ENCODE peak calls at places on chromosomes 11 and 22, in four cellular contexts. B is fibroblast of lung, Q is stomach, P is uterus. D is an unnamed sample. For H3K9me3, the result is how much of the 10 kb centered on the place peaks cover.

GRCh38 chr22:21041937-21042336 is 3.8 kb upstream of the LRRC74B start:
- DNase-seq in Q (no peak), B (peak), P (no peak), D (no peak)

GRCh38 chr11:128187829-128188228 is 399.5 kb downstream of the ETS1 start:
- DNase-seq in Q (no peak), P (no peak), B (peak), D (no peak)

GRCh38 chr11:70680781-70681281 is 282.5 kb downstream of the CTTN start:
- DNase-seq in P (no peak), Q (no peak), B (no peak), D (no peak)

GRCh38 chr22:36077261-36077660 is 48.6 kb upstream of the RBFOX2 start:
- DNase-seq in B (no peak), P (no peak), Q (no peak), D (no peak)

GRCh38 chr11:95821640-95822039 is 31.3 kb downstream of the CEP57 start:
- DNase-seq in Q (no peak), B (peak), P (no peak), D (no peak)

GRCh38 chr22:44582016-44582415 is 84.0 kb upstream of the RTL6 start:
- DNase-seq in B (no peak), Q (no peak), P (peak), D (no peak)

GRCh38 chr11:134741453-134742227 is 329.6 kb upstream of the B3GAT1 start:
- DNase-seq in B (peak), Q (no peak), P (no peak), D (no peak)

GRCh38 chr11:8597182-8597581 is 3.2 kb upstream of the STK33 start:
- DNase-seq in Q (no peak), P (no peak), B (peak), D (no peak)

GRCh38 chr11:62805991-62806441 is 776 bp upstream of the NXF1 start:
- DNase-seq in Q (no peak), B (no peak), P (no peak), D (no peak)

GRCh38 chr11:119892311-119892808 is 163.4 kb upstream of the NECTIN1 start:
- DNase-seq in Q (no peak), B (no peak), P (no peak), D (no peak)

GRCh38 chr11:71198141-71198822 is 54.1 kb downstream of the SHANK2 start:
- DNase-seq in Q (no peak), B (no peak), P (no peak), D (no peak)

GRCh38 chr11:133515075-133515474 is 17.2 kb downstream of the OPCML start:
- DNase-seq in B (no peak), Q (no peak), P (no peak), D (no peak)

GRCh38 chr11:121318848-121319834 is 26.6 kb downstream of the SC5D start:
- DNase-seq in Q (no peak), B (peak), P (no peak), D (peak)

GRCh38 chr11:63991558-63991957 is 5.3 kb downstream of the OTUB1 start:
- DNase-seq in B (no peak), P (no peak), Q (no peak), D (no peak)

GRCh38 chr11:47302853-47303252 is 32.9 kb downstream of the MADD start:
- DNase-seq in P (no peak), B (no peak), Q (no peak), D (no peak)

GRCh38 chr22:49765091-49765771 is 62.4 kb downstream of the BRD1 start:
- DNase-seq in Q (peak), P (no peak), B (no peak), D (no peak)

GRCh38 chr22:23381661-23382427 is 198.2 kb downstream of the IGLL1 start:
- DNase-seq in Q (no peak), B (no peak), P (no peak), D (no peak)

GRCh38 chr11:68560216-68560615 is 99.7 kb downstream of the PPP6R3 start:
- DNase-seq in P (no peak), B (no peak), Q (no peak), D (no peak)

GRCh38 chr11:84381666-84382065 is 1095.5 kb upstream of the CCDC90B start:
- DNase-seq in P (no peak), B (no peak), Q (no peak), D (no peak)

GRCh38 chr22:26888887-26889286 is 231.5 kb downstream of the MIAT start:
- DNase-seq in B (no peak), Q (no peak), P (no peak), D (no peak)

GRCh38 chr11:113562981-113563461 is 87.8 kb upstream of the DRD2 start:
- DNase-seq in Q (no peak), B (no peak), P (no peak), D (no peak)

GRCh38 chr22:17369553-17370035 is 334 bp downstream of the CECR2 start:
- DNase-seq in P (no peak), B (peak), Q (no peak), D (peak)

GRCh38 chr11:88886796-88887195 is 179.0 kb downstream of the GRM5 start:
- DNase-seq in Q (no peak), P (no peak), B (peak), D (no peak)

GRCh38 chr11:101446726-101447125 is 137.1 kb downstream of the TRPC6 start:
- DNase-seq in B (no peak), Q (no peak), P (no peak), D (no peak)

GRCh38 chr11:102196816-102197215 is 86.6 kb downstream of the YAP1 start:
- DNase-seq in B (peak), Q (no peak), P (no peak), D (no peak)

GRCh38 chr22:30023099-30023498 is 57.2 kb upstream of the HORMAD2 start:
- DNase-seq in Q (no peak), B (no peak), P (no peak), D (no peak)

GRCh38 chr11:72751293-72752087 is 718 bp downstream of the ARAP1 start:
- DNase-seq in B (no peak), P (no peak), Q (no peak), D (no peak)

GRCh38 chr11:102551188-102551781 is 20.7 kb upstream of the MMP7 start:
- DNase-seq in B (no peak), P (no peak), Q (no peak), D (no peak)

GRCh38 chr11:86818466-86819282 is 18.3 kb downstream of the PRSS23 start:
- DNase-seq in Q (no peak), B (peak), P (no peak), D (no peak)

GRCh38 chr11:76073716-76074115 is 132.6 kb downstream of the WNT11 start:
- DNase-seq in Q (no peak), P (no peak), B (peak), D (no peak)

GRCh38 chr11:820655-821512 is 2.2 kb downstream of the PNPLA2 start:
- DNase-seq in Q (peak), P (no peak), B (peak), D (peak)

GRCh38 chr11:108933630-108934029 is 268.8 kb downstream of the DDX10 start:
- DNase-seq in B (no peak), P (no peak), Q (no peak), D (no peak)
- H3K9me3 ChIP-seq in B (under half), P (under half), Q (under half), D (under half)

GRCh38 chr11:66624450-66624849 is 8.0 kb downstream of the RBM14 start:
- DNase-seq in B (no peak), Q (no peak), P (no peak), D (no peak)

GRCh38 chr11:66617148-66617814 is 851 bp downstream of the RBM14 start:
- DNase-seq in P (no peak), B (no peak), Q (no peak), D (peak)

GRCh38 chr11:66616379-66617147 is at the start of gene RBM14:
- DNase-seq in B (peak), P (peak), Q (peak), D (peak)

GRCh38 chr11:66614073-66614472 is 2.4 kb upstream of the RBM14 start:
- DNase-seq in Q (no peak), B (no peak), P (no peak), D (no peak)

DNA sequence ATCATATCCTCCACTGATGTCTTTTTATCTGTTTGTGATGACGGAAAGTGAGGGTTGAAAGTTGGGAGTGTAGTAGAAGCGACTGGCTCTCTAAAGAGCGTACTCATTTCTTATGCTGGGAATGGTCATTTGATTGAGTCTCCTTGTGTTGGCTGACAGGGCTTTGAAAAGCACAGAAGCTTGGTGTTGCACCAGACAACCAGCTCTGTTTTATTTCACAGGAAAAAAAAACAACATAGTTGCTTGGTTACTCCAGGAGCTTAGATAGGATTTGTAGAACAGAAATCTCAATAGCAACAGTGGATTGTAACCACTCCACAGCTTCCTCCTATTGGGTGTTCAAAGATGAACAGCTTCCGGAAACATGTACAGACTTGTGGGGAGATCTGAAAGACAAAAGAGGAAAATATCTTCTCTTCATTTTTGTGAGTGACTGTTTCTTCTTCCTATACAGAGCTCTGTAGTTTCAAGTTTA is 2.7 kb downstream of the RBM14 start:
- DNase-seq in Q (no peak), P (no peak), B (peak), D (no peak)
- H3K4me3 ChIP-seq in Q (peak), P (no peak), B (peak), D (no peak)

DNA sequence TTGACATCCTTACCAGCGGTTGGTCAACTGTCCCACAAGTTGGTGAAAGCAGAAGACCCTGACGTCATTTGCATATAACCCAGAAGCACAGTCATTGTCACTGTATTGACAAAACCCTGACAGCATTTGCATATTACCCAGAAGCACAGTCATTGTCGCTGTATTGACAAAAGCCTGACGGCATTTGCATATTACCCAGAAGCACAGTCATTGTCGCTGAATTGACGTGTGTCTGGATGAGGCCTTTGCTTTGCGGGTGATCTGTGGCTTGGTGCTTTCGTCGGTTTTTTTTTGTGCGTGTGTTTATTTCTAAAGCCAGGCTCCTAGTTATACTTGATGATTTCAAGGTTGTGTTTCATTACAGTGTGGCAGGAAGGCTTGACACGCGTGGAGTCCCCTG is 1145.2 kb downstream of the BRD1 start:
- DNase-seq in B (no peak), P (no peak), Q (no peak), D (no peak)
- H3K9me3 ChIP-seq in B (under half), P (under half), Q (under half), D (under half)

GRCh38 chr22:33873666-33874065 is 46.6 kb downstream of the LARGE1 start:
- DNase-seq in Q (no peak), B (no peak), P (no peak), D (no peak)

GRCh38 chr22:33874206-33874605 is 46.1 kb downstream of the LARGE1 start:
- DNase-seq in B (no peak), Q (no peak), P (no peak), D (no peak)

GRCh38 chr22:33869946-33870345 is 50.3 kb downstream of the LARGE1 start:
- DNase-seq in P (peak), Q (no peak), B (peak), D (no peak)

GRCh38 chr22:33873186-33873585 is 47.1 kb downstream of the LARGE1 start:
- DNase-seq in B (no peak), Q (peak), P (peak), D (peak)

GRCh38 chr22:33871935-33872334 is 48.3 kb downstream of the LARGE1 start:
- DNase-seq in B (no peak), P (peak), Q (no peak), D (no peak)
- H3K4me3 ChIP-seq in B (no peak), P (no peak), Q (no peak), D (no peak)

DNA sequence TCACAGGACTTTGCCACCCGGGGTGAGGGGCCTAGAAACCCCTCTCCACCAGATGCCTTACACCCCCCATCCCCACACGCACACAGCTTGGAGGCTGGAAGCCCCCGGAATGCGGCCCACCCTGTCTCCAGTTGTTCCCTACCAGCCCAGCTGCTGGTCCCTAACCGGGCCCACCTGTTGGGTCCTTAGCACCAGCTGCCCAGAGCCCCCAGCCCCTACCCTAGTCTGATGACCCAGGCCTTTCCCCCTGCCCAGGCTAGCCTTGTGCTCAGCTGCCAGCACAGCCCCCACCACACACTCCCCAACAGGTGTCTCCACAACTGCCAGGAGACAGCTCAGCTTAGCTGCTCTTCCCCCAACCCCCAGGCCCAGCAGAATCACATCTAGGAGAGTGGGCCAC is 67.1 kb downstream of the CDKN1C start:
- DNase-seq in B (no peak), P (no peak), Q (no peak), D (no peak)
- H3K9me3 ChIP-seq in B (under half), P (under half), Q (under half), D (under half)

D was measured in body of pancreas.